ENCODE peak calls at places on chromosome 17, in five cellular contexts. L is KBM-7, C is HFFc6, M is HFF-Myc, Q is AG04450. U is an unnamed sample.

GRCh38 chr17:6413073-6413472 is 21.8 kb downstream of the AIPL1 start:
- DNase-seq in L (peak; percentile 56), C (peak; percentile 52), M (no peak), Q (no peak), U (no peak)

GRCh38 chr17:45016823-45017222 is 34.6 kb downstream of the DCAKD start:
- DNase-seq in L (peak; percentile 48), C (no peak), M (no peak), Q (no peak), U (no peak)

GRCh38 chr17:65660947-65661346 is 99.5 kb upstream of the AXIN2 start:
- DNase-seq in L (no peak), C (peak; percentile 67), M (peak; percentile 81), Q (no peak), U (no peak)

GRCh38 chr17:79042421-79043190 is 18.6 kb downstream of the C1QTNF1 start:
- DNase-seq in L (peak; percentile 66), C (peak; percentile 45), M (no peak), Q (no peak), U (no peak)

GRCh38 chr17:55348749-55349354 is 72.8 kb downstream of the MMD start:
- DNase-seq in L (peak; percentile 79), C (peak; percentile 13), M (no peak), Q (peak; percentile 8), U (no peak)

GRCh38 chr17:20264996-20265395 is 202.3 kb downstream of the LGALS9B start:
- DNase-seq in L (no peak), C (no peak), M (no peak), Q (no peak), U (no peak)

GRCh38 chr17:28643979-28644781 is 778 bp downstream of the BLTP2 start:
- DNase-seq in L (peak; percentile 86), C (peak; percentile 50), M (no peak), Q (no peak), U (no peak)

GRCh38 chr17:15268003-15268402 is 2.9 kb upstream of the PMP22 start:
- DNase-seq in L (no peak), C (no peak), M (no peak), Q (no peak), U (no peak)

GRCh38 chr17:59502800-59503199 is 62.6 kb upstream of the DHX40 start:
- DNase-seq in L (no peak), C (no peak), M (no peak), Q (no peak), U (no peak)

GRCh38 chr17:48192321-48192731 is 84.8 kb downstream of the SNX11 start:
- DNase-seq in L (no peak), C (no peak), M (no peak), Q (no peak), U (no peak)

GRCh38 chr17:14833201-14833773 is 431.8 kb downstream of the PMP22 start:
- DNase-seq in L (peak; percentile 57), C (peak; percentile 74), M (peak; percentile 53), Q (peak; percentile 74), U (no peak)

GRCh38 chr17:2867441-2868424 is 71.5 kb downstream of the RAP1GAP2 start:
- DNase-seq in L (no peak), C (peak; percentile 68), M (no peak), Q (peak; percentile 38), U (no peak)

U was measured in vagina.